ENCODE peak calls at places on chromosome 12, in ten cellular contexts. H, I, C, R, A, D, F, X, M and J are unnamed samples.

GRCh38 chr12:66269757-66270383 is 32.4 kb upstream of the HELB start:
- DNase-seq in H (no peak), I (no peak), C (no peak), R (no peak), A (no peak), D (no peak), F (no peak), X (no peak), M (peak; percentile 45), J (no peak)

GRCh38 chr12:88420460-88420859 is 159.8 kb downstream of the KITLG start:
- DNase-seq in H (no peak), I (no peak), C (no peak), R (no peak), A (no peak), D (no peak), F (no peak), X (no peak), M (peak; percentile 13), J (no peak)

GRCh38 chr12:31499567-31499966 is 91.4 kb downstream of the DENND5B start:
- DNase-seq in H (no peak), I (no peak), C (no peak), R (no peak), A (no peak), D (no peak), F (no peak), X (no peak), M (no peak), J (no peak)

GRCh38 chr12:1595690-1596347 is 1.4 kb upstream of the FBXL14 start:
- DNase-seq in H (no peak), I (no peak), C (no peak), R (no peak), A (no peak), D (no peak), F (no peak), X (no peak), M (no peak), J (no peak)

GRCh38 chr12:75488553-75488952 is 8.0 kb downstream of the GLIPR1 start:
- DNase-seq in H (no peak), I (no peak), C (no peak), R (no peak), A (no peak), D (no peak), F (no peak), X (no peak), M (no peak), J (no peak)

GRCh38 chr12:46452061-46452615 is 79.6 kb upstream of the SLC38A2 start:
- DNase-seq in H (no peak), I (no peak), C (no peak), R (no peak), A (no peak), D (no peak), F (no peak), X (no peak), M (peak; percentile 73), J (no peak)

GRCh38 chr12:27861428-27862167 is 81.6 kb upstream of the MANSC4 start:
- DNase-seq in H (no peak), I (no peak), C (no peak), R (peak; percentile 92), A (no peak), D (peak; percentile 72), F (no peak), X (no peak), M (no peak), J (peak; percentile 9)

GRCh38 chr12:109795023-109795422 is 38.2 kb downstream of the TRPV4 start:
- DNase-seq in H (no peak), I (no peak), C (no peak), R (no peak), A (no peak), D (no peak), F (no peak), X (no peak), M (no peak), J (no peak)

GRCh38 chr12:12333407-12333831 is 16.6 kb downstream of the MANSC1 start:
- DNase-seq in H (no peak), I (no peak), C (no peak), R (no peak), A (no peak), D (no peak), F (no peak), X (no peak), M (no peak), J (no peak)

GRCh38 chr12:108117163-108117849 is 11.8 kb upstream of the WSCD2 start:
- DNase-seq in H (no peak), I (no peak), C (no peak), R (no peak), A (no peak), D (no peak), F (no peak), X (no peak), M (no peak), J (no peak)

GRCh38 chr12:129827102-129827873 is 76.5 kb downstream of the TMEM132D start:
- DNase-seq in H (no peak), I (no peak), C (no peak), R (no peak), A (no peak), D (no peak), F (no peak), X (no peak), M (no peak), J (no peak)

GRCh38 chr12:129825316-129825715 is 78.5 kb downstream of the TMEM132D start:
- DNase-seq in H (no peak), I (no peak), C (no peak), R (no peak), A (no peak), D (no peak), F (no peak), X (no peak), M (no peak), J (no peak)

GRCh38 chr12:129827985-129828384 is 75.8 kb downstream of the TMEM132D start:
- DNase-seq in H (no peak), I (no peak), C (no peak), R (no peak), A (no peak), D (no peak), F (no peak), X (no peak), M (no peak), J (no peak)

GRCh38 chr12:129821964-129822363 is 81.9 kb downstream of the TMEM132D start:
- DNase-seq in H (no peak), I (no peak), C (no peak), R (no peak), A (no peak), D (no peak), F (no peak), X (no peak), M (no peak), J (no peak)

GRCh38 chr12:129826273-129826672 is 77.6 kb downstream of the TMEM132D start:
- DNase-seq in H (no peak), I (no peak), C (no peak), R (no peak), A (no peak), D (no peak), F (no peak), X (no peak), M (no peak), J (no peak)
- H3K4me1 ChIP-seq in H (no peaks in the 10 kb centered on the region), I (no peaks in the 10 kb centered on the region), C (no peaks in the 10 kb centered on the region), R (no peaks in the 10 kb centered on the region), A (no peaks in the 10 kb centered on the region), D (no peaks in the 10 kb centered on the region), F (no peaks in the 10 kb centered on the region), X (no peaks in the 10 kb centered on the region), M (no peaks in the 10 kb centered on the region), J (no peaks in the 10 kb centered on the region)

GRCh38 chr12:122527478-122527944 is 462 bp downstream of the KNTC1 start:
- DNase-seq in H (no peak), I (no peak), C (no peak), R (no peak), A (no peak), D (peak; percentile 18), F (no peak), X (no peak), M (no peak), J (no peak)

GRCh38 chr12:122526683-122527477 is at the start of the genes KNTC1 and RSRC2:
- DNase-seq in H (peak; percentile 99), I (peak; percentile 95), C (peak; percentile 97), R (peak; percentile 99), A (peak; percentile 99), D (peak; percentile 96), F (peak; percentile 96), X (peak; percentile 98), M (peak; percentile 99), J (peak; percentile 99)

GRCh38 chr12:122523846-122524718 is 2.7 kb downstream of the RSRC2 start:
- DNase-seq in H (no peak), I (no peak), C (no peak), R (no peak), A (no peak), D (no peak), F (no peak), X (no peak), M (no peak), J (no peak)

GRCh38 chr12:122528992-122529391 is 1.9 kb downstream of the KNTC1 start:
- DNase-seq in H (no peak), I (no peak), C (no peak), R (no peak), A (no peak), D (no peak), F (no peak), X (no peak), M (no peak), J (no peak)

DNA sequence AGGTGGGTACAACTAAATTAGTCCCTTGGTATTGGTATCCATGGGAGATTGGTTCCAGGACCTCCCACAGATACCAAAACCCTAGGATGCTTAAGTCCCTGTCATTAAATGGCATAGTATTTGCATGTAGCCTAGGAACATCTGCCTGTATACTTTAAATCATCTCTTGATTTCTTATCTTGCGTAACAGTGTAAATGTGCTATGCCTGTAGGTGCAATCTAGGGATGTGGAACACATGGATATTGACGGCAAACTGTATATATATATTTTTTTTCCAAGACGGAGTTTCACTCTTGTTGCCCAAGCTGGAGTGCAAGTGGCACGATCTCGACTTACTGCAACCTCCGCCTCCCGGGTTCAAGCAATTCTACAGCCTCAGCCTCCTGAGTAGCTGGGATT is 1.5 kb downstream of the KNTC1 start:
- DNase-seq in H (no peak), I (no peak), C (no peak), R (no peak), A (no peak), D (no peak), F (no peak), X (no peak), M (no peak), J (no peak)
- H3K4me3 ChIP-seq in H (no peak overlapping the region), I (no peak overlapping the region), C (no peak overlapping the region), R (no peak overlapping the region), A (no peak overlapping the region), D (no peak overlapping the region), F (no peak overlapping the region), X (peak overlapping the region; percentile 83), M (peak overlapping the region; percentile 97), J (no peak overlapping the region)

DNA sequence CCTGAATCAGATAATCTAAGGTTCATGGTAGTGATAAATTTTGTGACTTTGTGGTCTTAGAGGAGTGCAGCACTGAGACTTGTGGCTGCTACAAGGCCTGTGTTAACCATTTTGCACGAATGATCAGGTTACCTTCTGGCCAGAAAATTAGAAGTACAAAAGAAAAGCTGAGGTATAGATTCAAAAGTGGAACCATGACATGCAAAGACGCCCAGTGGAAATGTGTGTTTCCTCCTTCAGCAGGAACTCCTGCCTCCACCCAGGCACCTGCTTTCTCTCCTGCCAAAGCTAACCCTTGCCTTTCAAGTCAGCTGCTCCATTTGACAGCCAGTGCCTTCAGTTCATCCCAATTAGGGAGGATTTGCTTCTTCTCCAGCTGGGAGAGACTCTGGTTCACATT is 10.1 kb downstream of the PDE6H start:
- DNase-seq in H (no peak), I (no peak), C (no peak), R (no peak), A (no peak), D (no peak), F (no peak), X (no peak), M (no peak), J (no peak)
- H3K27me3 ChIP-seq in H (no peaks in the 10 kb centered on the region), I (no peaks in the 10 kb centered on the region), C (no peaks in the 10 kb centered on the region), R (no peaks in the 10 kb centered on the region), A (no peaks in the 10 kb centered on the region), D (no peaks in the 10 kb centered on the region), F (no peaks in the 10 kb centered on the region), X (no peaks in the 10 kb centered on the region), M (no peaks in the 10 kb centered on the region), J (no peaks in the 10 kb centered on the region)

GRCh38 chr12:57095440-57095839 is 6.5 kb downstream of the NAB2 start:
- DNase-seq in H (no peak), I (no peak), C (no peak), R (no peak), A (no peak), D (no peak), F (no peak), X (no peak), M (no peak), J (no peak)
- H3K4me1 ChIP-seq in H (peaks cover 48% of the 10 kb centered on the region), I (no peaks in the 10 kb centered on the region), C (peaks cover 45% of the 10 kb centered on the region), R (peaks cover 46% of the 10 kb centered on the region), A (peaks cover 45% of the 10 kb centered on the region), D (peaks cover 50% of the 10 kb centered on the region), F (peaks cover 32% of the 10 kb centered on the region), X (peaks cover 20% of the 10 kb centered on the region), M (peaks cover 43% of the 10 kb centered on the region), J (peaks cover 19% of the 10 kb centered on the region)